ENCODE peak calls at places on chromosomes 7 and 10, in nine cellular contexts. A is MM.1S; E is upper lobe of right lung; F is AG10803; M is thoracic aorta; G is right atrium auricular region; J is astrocyte of the spinal cord; W is cardiac fibroblast; X is CD8-positive, alpha-beta T cell. I is an unnamed sample.
A peak's percentile ranks its signal among the peaks of the same experiment; 100 is the strongest.

GRCh38 chr7:26404189-26404996 is 112.7 kb downstream of the SNX10 start:
- DNase-seq in A (no peak), E (no peak), F (no peak), M (no peak), G (no peak), J (no peak), W (no peak), X (no peak), I (no peak)

GRCh38 chr7:98287486-98287959 is 6.0 kb downstream of the BRI3 start:
- DNase-seq in A (no peak), E (peak; percentile 88), F (no peak), M (no peak), G (no peak), J (no peak), W (no peak), X (no peak), I (no peak)

GRCh38 chr10:95519132-95519487 is 42.1 kb downstream of the SORBS1 start:
- DNase-seq in A (no peak), E (no peak), F (no peak), M (no peak), G (no peak), J (no peak), W (no peak), X (no peak), I (no peak)

GRCh38 chr7:105656922-105657521 is 75.7 kb upstream of the EFCAB10 start:
- DNase-seq in A (peak; percentile 35), E (no peak), F (no peak), M (no peak), G (no peak), J (no peak), W (peak; percentile 47), X (peak; percentile 72), I (peak; percentile 28)

GRCh38 chr10:17009228-17009700 is 120.3 kb downstream of the CUBN start:
- DNase-seq in A (no peak), E (no peak), F (peak; percentile 87), M (no peak), G (no peak), J (peak; percentile 62), W (peak; percentile 82), X (no peak), I (peak; percentile 57)

GRCh38 chr7:77331938-77332695 is 84.0 kb downstream of the GSAP start:
- DNase-seq in A (peak; percentile 87), E (peak; percentile 72), F (peak; percentile 85), M (peak; percentile 60), G (peak; percentile 75), J (peak; percentile 89), W (peak; percentile 94), X (peak; percentile 33), I (peak; percentile 95)

GRCh38 chr7:155408657-155409586 is 49.0 kb upstream of the EN2 start:
- DNase-seq in A (no peak), E (no peak), F (no peak), M (no peak), G (no peak), J (no peak), W (no peak), X (no peak), I (peak; percentile 6)

GRCh38 chr7:79684384-79684783 is 230.9 kb upstream of the MAGI2 start:
- DNase-seq in A (no peak), E (no peak), F (no peak), M (no peak), G (no peak), J (no peak), W (no peak), X (no peak), I (no peak)

GRCh38 chr10:92957223-92958010 is 103.2 kb upstream of the CYP26C1 start:
- DNase-seq in A (no peak), E (no peak), F (no peak), M (no peak), G (no peak), J (no peak), W (no peak), X (no peak), I (peak; percentile 32)

GRCh38 chr7:120843121-120843520 is 14.8 kb downstream of the TSPAN12 start:
- DNase-seq in A (no peak), E (no peak), F (peak; percentile 40), M (no peak), G (no peak), J (peak; percentile 7), W (peak; percentile 48), X (no peak), I (no peak)

GRCh38 chr7:73738220-73738611 is 386 bp downstream of the ABHD11 start:
- DNase-seq in A (peak; percentile 55), E (peak; percentile 85), F (peak; percentile 45), M (no peak), G (no peak), J (peak; percentile 50), W (peak; percentile 54), X (peak; percentile 51), I (peak; percentile 65)

GRCh38 chr10:43222296-43222695 is 44.6 kb downstream of the RASGEF1A start:
- DNase-seq in A (no peak), E (peak; percentile 45), F (no peak), M (no peak), G (no peak), J (no peak), W (no peak), X (no peak), I (no peak)

GRCh38 chr10:44153901-44154670 is 230.8 kb downstream of the CXCL12 start:
- DNase-seq in A (no peak), E (no peak), F (peak; percentile 66), M (no peak), G (no peak), J (no peak), W (no peak), X (no peak), I (no peak)

GRCh38 chr7:31887006-31887405 is 183.2 kb downstream of the PDE1C start:
- DNase-seq in A (no peak), E (no peak), F (no peak), M (no peak), G (no peak), J (no peak), W (no peak), X (no peak), I (no peak)

GRCh38 chr7:39952791-39953190 is 2.7 kb downstream of the CDK13 start:
- DNase-seq in A (no peak), E (no peak), F (no peak), M (no peak), G (no peak), J (peak; percentile 17), W (peak; percentile 40), X (no peak), I (peak; percentile 21)

GRCh38 chr7:921581-922333 is 32.7 kb downstream of the ADAP1 start:
- DNase-seq in A (no peak), E (peak; percentile 62), F (no peak), M (no peak), G (no peak), J (no peak), W (no peak), X (no peak), I (no peak)

GRCh38 chr7:33893377-33893776 is 12.0 kb upstream of the BMPER start:
- DNase-seq in A (no peak), E (no peak), F (no peak), M (no peak), G (no peak), J (no peak), W (no peak), X (no peak), I (no peak)

GRCh38 chr10:14010083-14010551 is 320.6 kb downstream of the FRMD4A start:
- DNase-seq in A (no peak), E (no peak), F (peak; percentile 77), M (no peak), G (no peak), J (peak; percentile 80), W (peak; percentile 85), X (no peak), I (peak; percentile 70)
- H3K4me3 ChIP-seq in A (no peak overlapping the region), E (peak overlapping the region; percentile 21), F (peak overlapping the region; percentile 57), M (peak overlapping the region; percentile 68), G (no peak overlapping the region), J (peak overlapping the region; percentile 35), W (peak overlapping the region; percentile 56), X (peak overlapping the region; percentile 42), I (peak overlapping the region; percentile 65)

GRCh38 chr10:60335708-60336107 is 54.0 kb downstream of the ANK3 start:
- DNase-seq in A (no peak), E (no peak), F (no peak), M (no peak), G (no peak), J (no peak), W (peak; percentile 27), X (no peak), I (peak; percentile 21)
- TF ChIP-seq CTCF in A (no peak), E (no peak), F (no peak), M (no peak), G (peak; percentile 36), J (peak; percentile 35), W (peak; percentile 30), X (no peak), I (peak; percentile 45)

DNA sequence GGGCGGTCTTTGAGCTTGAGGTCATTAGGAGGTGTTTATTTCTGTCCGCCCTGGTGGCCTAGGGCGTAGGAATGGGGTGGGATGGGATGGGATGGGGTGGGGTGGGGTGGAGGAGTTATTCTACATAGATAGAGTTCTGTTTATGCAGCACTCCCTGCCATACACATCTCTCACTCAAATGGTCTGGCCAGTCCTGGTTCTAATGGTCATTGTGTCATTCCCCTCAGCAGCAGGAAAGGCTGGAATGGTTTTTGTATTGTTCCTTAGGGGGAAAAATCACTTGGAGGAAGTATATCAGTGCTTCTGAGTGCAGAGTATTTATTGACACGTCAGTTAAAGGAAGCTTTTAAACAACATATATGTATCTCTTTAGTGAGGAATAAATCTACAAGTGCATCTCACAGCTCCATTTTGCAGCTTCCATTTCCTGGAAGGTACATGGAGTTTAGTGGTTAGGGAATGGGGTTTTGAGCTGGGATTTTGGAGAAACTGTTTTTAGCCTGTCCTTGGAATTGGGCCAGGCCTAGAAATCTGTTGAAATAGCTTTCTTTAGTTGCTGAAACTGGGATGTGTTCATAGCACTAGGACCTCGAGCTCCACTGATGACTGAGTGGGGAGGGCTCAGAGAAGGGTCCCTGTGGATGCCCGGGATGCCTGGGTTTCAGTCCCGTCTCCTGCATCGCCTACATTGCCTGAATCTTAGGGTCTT is 8.3 kb downstream of the TSPAN14 start:
- DNase-seq in A (no peak), E (no peak), F (peak; percentile 68), M (no peak), G (no peak), J (no peak), W (peak; percentile 73), X (no peak), I (peak; percentile 62)
- H3K4me3 ChIP-seq in A (no peak overlapping the region), E (no peak overlapping the region), F (peak overlapping the region; percentile 32), M (peak overlapping the region; percentile 37), G (no peak overlapping the region), J (no peak overlapping the region), W (no peak overlapping the region), X (peak overlapping the region; percentile 2), I (no peak overlapping the region)

GRCh38 chr10:26725837-26726727 is 28.6 kb downstream of the PDSS1 start:
- DNase-seq in A (peak; percentile 41), E (peak; percentile 76), F (peak; percentile 66), M (no peak), G (no peak), J (peak; percentile 79), W (peak; percentile 76), X (peak; percentile 50), I (peak; percentile 85)
- TF ChIP-seq CTCF in A (peak; percentile 85), E (peak; percentile 89), F (peak; percentile 76), M (peak; percentile 86), G (peak; percentile 88), J (peak; percentile 70), W (peak; percentile 63), X (peak; percentile 99), I (peak; percentile 86)

DNA sequence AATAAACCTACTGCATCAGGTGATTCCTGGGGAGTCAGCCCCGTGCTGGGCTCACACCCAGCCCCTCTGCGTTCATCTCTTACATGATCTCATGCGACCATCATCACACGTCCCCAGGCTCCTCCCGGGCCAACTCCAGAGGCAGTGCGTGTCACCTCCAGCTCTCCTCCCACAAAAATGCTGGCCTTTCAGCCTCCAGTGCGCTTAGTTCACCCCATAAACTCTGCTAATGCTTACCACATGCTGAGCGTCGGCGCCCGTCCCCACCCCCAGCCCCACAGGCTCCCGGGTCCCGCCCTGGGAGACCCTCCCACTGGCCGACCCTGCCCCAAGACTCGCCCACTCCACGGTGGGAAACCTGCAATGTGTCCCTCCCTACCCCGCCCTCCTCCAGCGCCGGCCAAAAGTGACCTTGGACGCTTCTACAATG is 816 bp upstream of the SDK1 start:
- DNase-seq in A (no peak), E (no peak), F (no peak), M (no peak), G (no peak), J (no peak), W (no peak), X (no peak), I (no peak)
- H3K4me3 ChIP-seq in A (peak overlapping the region; percentile 33), E (peak overlapping the region; percentile 47), F (no peak overlapping the region), M (peak overlapping the region; percentile 84), G (peak overlapping the region; percentile 30), J (peak overlapping the region; percentile 41), W (peak overlapping the region; percentile 48), X (peak overlapping the region; percentile 54), I (peak overlapping the region; percentile 52)

I was measured in choroid plexus epithelial cell.